ENCODE peak calls at places on chromosomes 16 and 17, in nine cellular contexts. R is NT2/D1; V is aorta; N is H1; S is effector memory CD4-positive, alpha-beta T cell; G is SK-N-SH; L is sigmoid colon; W is Peyer's patch; H is adrenal gland. P is an unnamed sample.

GRCh38 chr17:82932146-82933005 is 92.6 kb upstream of the ZNF750 start:
- DNase-seq in R (no peak), V (no peak), N (no peak), S (no peak), G (no peak), L (peak; percentile 40), W (peak; percentile 29), H (no peak), P (no peak)

GRCh38 chr17:1711804-1712203 is 1.6 kb upstream of the TLCD2 start:
- DNase-seq in R (no peak), V (no peak), N (no peak), S (no peak), G (no peak), L (no peak), W (no peak), H (no peak), P (no peak)

GRCh38 chr17:27873211-27873610 is 20.0 kb downstream of the LYRM9 start:
- DNase-seq in R (no peak), V (no peak), N (no peak), S (no peak), G (no peak), L (no peak), W (no peak), H (no peak), P (no peak)

GRCh38 chr16:87802670-87803069 is 36.9 kb upstream of the KLHDC4 start:
- DNase-seq in R (no peak), V (no peak), N (no peak), S (no peak), G (no peak), L (no peak), W (no peak), H (no peak), P (no peak)

GRCh38 chr16:23424292-23424958 is 28.6 kb downstream of the COG7 start:
- DNase-seq in R (no peak), V (no peak), N (no peak), S (no peak), G (no peak), L (peak; percentile 89), W (peak; percentile 62), H (no peak), P (no peak)

GRCh38 chr17:44043326-44043725 is 23.1 kb downstream of the LSM12 start:
- DNase-seq in R (no peak), V (peak; percentile 57), N (no peak), S (no peak), G (no peak), L (peak; percentile 72), W (no peak), H (peak; percentile 11), P (no peak)

GRCh38 chr17:29622337-29623282 is at the start of gene CORO6:
- DNase-seq in R (peak; percentile 48), V (no peak), N (peak; percentile 94), S (peak; percentile 61), G (peak; percentile 95), L (peak; percentile 83), W (peak; percentile 70), H (peak; percentile 47), P (peak; percentile 54)

GRCh38 chr17:17228521-17229279 is 8.3 kb downstream of the FLCN start:
- DNase-seq in R (no peak), V (no peak), N (no peak), S (no peak), G (no peak), L (no peak), W (no peak), H (peak; percentile 64), P (no peak)

GRCh38 chr16:27318399-27319256 is 4.9 kb downstream of the IL4R start:
- DNase-seq in R (no peak), V (peak; percentile 80), N (no peak), S (no peak), G (no peak), L (peak; percentile 77), W (peak; percentile 65), H (peak; percentile 52), P (no peak)

GRCh38 chr17:81807839-81808238 is 3.9 kb downstream of the GCGR start:
- DNase-seq in R (no peak), V (no peak), N (no peak), S (no peak), G (no peak), L (no peak), W (no peak), H (no peak), P (no peak)

GRCh38 chr17:10091051-10091450 is 107.4 kb downstream of the GAS7 start:
- DNase-seq in R (no peak), V (no peak), N (no peak), S (no peak), G (no peak), L (peak; percentile 50), W (no peak), H (no peak), P (no peak)

GRCh38 chr17:4490109-4490591 is 8.5 kb upstream of the SPNS2 start:
- DNase-seq in R (no peak), V (no peak), N (no peak), S (no peak), G (no peak), L (no peak), W (no peak), H (no peak), P (no peak)

GRCh38 chr17:14859521-14859920 is 405.6 kb downstream of the PMP22 start:
- DNase-seq in R (no peak), V (no peak), N (no peak), S (no peak), G (no peak), L (no peak), W (no peak), H (no peak), P (no peak)

GRCh38 chr16:66130296-66130910 is 236.1 kb upstream of the CDH5 start:
- DNase-seq in R (no peak), V (no peak), N (no peak), S (no peak), G (no peak), L (no peak), W (no peak), H (no peak), P (no peak)

GRCh38 chr17:28834420-28834819 is 8.2 kb downstream of the FAM222B start:
- DNase-seq in R (no peak), V (no peak), N (no peak), S (no peak), G (no peak), L (no peak), W (no peak), H (no peak), P (no peak)

GRCh38 chr17:5500247-5500803 is 14.0 kb downstream of the MIS12 start:
- DNase-seq in R (no peak), V (no peak), N (no peak), S (no peak), G (no peak), L (no peak), W (no peak), H (no peak), P (no peak)

GRCh38 chr16:82067042-82067809 is 32.2 kb downstream of the HSD17B2 start:
- DNase-seq in R (no peak), V (no peak), N (no peak), S (no peak), G (no peak), L (no peak), W (no peak), H (no peak), P (no peak)

GRCh38 chr16:23327836-23328235 is 25.7 kb downstream of the SCNN1B start:
- DNase-seq in R (no peak), V (no peak), N (no peak), S (no peak), G (no peak), L (no peak), W (no peak), H (no peak), P (no peak)

GRCh38 chr17:38896373-38896954 is 26.6 kb downstream of the LASP1 start:
- DNase-seq in R (no peak), V (no peak), N (no peak), S (no peak), G (no peak), L (no peak), W (no peak), H (peak; percentile 47), P (no peak)

GRCh38 chr17:38898291-38898679 is 27.1 kb upstream of the LASP1NB start:
- DNase-seq in R (no peak), V (no peak), N (no peak), S (peak; percentile 16), G (no peak), L (no peak), W (peak; percentile 82), H (no peak), P (no peak)

GRCh38 chr17:38897176-38897575 is 27.3 kb downstream of the LASP1 start:
- DNase-seq in R (no peak), V (peak; percentile 59), N (no peak), S (no peak), G (no peak), L (peak; percentile 89), W (peak; percentile 79), H (peak; percentile 48), P (no peak)

GRCh38 chr17:38897671-38898290 is 27.6 kb upstream of the LASP1NB start:
- DNase-seq in R (no peak), V (no peak), N (no peak), S (no peak), G (no peak), L (no peak), W (peak; percentile 74), H (no peak), P (no peak)

GRCh38 chr17:38898812-38899348 is 26.5 kb upstream of the LASP1NB start:
- DNase-seq in R (no peak), V (peak; percentile 64), N (no peak), S (peak; percentile 64), G (no peak), L (no peak), W (peak; percentile 93), H (no peak), P (no peak)
- H3K36me3 ChIP-seq in R (peaks cover 83% of the 10 kb centered on the region), V (no peaks in the 10 kb centered on the region), N (peaks cover 4% of the 10 kb centered on the region), S (peaks cover 35% of the 10 kb centered on the region), G (peaks cover 34% of the 10 kb centered on the region), L (peaks cover 3% of the 10 kb centered on the region), W (peaks cover 63% of the 10 kb centered on the region), H (no peaks in the 10 kb centered on the region), P (peaks cover 16% of the 10 kb centered on the region)

GRCh38 chr17:78186689-78187595 is at the start of the genes AFMID and TK1:
- DNase-seq in R (peak; percentile 92), V (peak; percentile 98), N (peak; percentile 100), S (peak; percentile 80), G (peak; percentile 100), L (peak; percentile 97), W (peak; percentile 97), H (peak; percentile 97), P (peak; percentile 99)
- H3K4me3 ChIP-seq in R (peak within 1 kb of the TSS; percentile 90), V (no peak within 1 kb of the TSS), N (peak within 1 kb of the TSS; percentile 84), S (peak within 1 kb of the TSS; percentile 48), G (peak within 1 kb of the TSS; percentile 54), L (peak within 1 kb of the TSS; percentile 23), W (peak within 1 kb of the TSS; percentile 62), H (no peak within 1 kb of the TSS), P (peak within 1 kb of the TSS; percentile 87)

GRCh38 chr17:57311281-57312216 is 55.2 kb downstream of the MSI2 start:
- DNase-seq in R (no peak), V (no peak), N (no peak), S (no peak), G (no peak), L (no peak), W (peak; percentile 72), H (no peak), P (no peak)
- H3K36me3 ChIP-seq in R (peaks cover 24% of the 10 kb centered on the region), V (no peaks in the 10 kb centered on the region), N (no peaks in the 10 kb centered on the region), S (peaks cover 6% of the 10 kb centered on the region), G (peaks cover 22% of the 10 kb centered on the region), L (no peaks in the 10 kb centered on the region), W (no peaks in the 10 kb centered on the region), H (no peaks in the 10 kb centered on the region), P (peaks cover 11% of the 10 kb centered on the region)

DNA sequence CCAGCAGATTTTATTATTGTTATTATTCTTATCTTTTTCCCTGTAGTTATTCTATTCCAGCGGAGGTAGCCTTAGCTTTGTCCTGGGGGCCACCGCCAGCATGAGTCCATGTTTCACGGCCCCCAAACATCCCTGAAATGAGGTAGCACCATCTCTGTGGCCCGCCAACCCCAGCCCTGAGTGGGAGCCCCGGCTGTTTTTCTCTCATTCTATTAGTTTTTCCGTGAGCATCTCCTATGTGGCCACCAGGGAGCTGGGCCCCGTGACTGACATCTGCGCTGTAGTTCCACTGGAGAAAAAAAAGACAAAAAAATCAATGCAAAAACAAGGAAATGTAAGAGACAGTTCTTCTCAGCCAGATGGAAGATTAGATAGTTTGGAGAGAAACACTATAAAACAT is 43.5 kb upstream of the IL34 start:
- DNase-seq in R (no peak), V (no peak), N (no peak), S (no peak), G (no peak), L (no peak), W (no peak), H (no peak), P (no peak)
- H3K4me3 ChIP-seq in R (no peak overlapping the region), V (no peak overlapping the region), N (no peak overlapping the region), S (no peak overlapping the region), G (no peak overlapping the region), L (no peak overlapping the region), W (no peak overlapping the region), H (no peak overlapping the region), P (no peak overlapping the region)

P was measured in HAP-1.